ENCODE peak calls at places on chromosomes 12 and 14, in seven cellular contexts. W is pancreas; Q is lower lobe of right lung; T is cardiac muscle cell; X is colonic mucosa; C is CD8-positive, alpha-beta T cell; H is aorta. Y is an unnamed sample. For H3K27me3 and H3K4me1, the result is how much of the 10 kb centered on the place peaks cover.

GRCh38 chr12:31016057-31016456 is 57.6 kb upstream of the DDX11 start:
- DNase-seq in W (no peak), Q (no peak), T (no peak), X (no peak), C (no peak), H (no peak), Y (no peak)

GRCh38 chr12:115199831-115200230 is 515.9 kb upstream of the TBX3 start:
- DNase-seq in W (no peak), Q (no peak), T (peak), X (no peak), C (no peak), H (no peak), Y (no peak)

GRCh38 chr12:26822051-26822450 is 10.9 kb downstream of the ITPR2 start:
- DNase-seq in W (no peak), Q (no peak), T (no peak), X (no peak), C (no peak), H (no peak), Y (no peak)

GRCh38 chr14:56686416-56686815 is 106.8 kb downstream of the TMEM260 start:
- DNase-seq in W (peak), Q (no peak), T (no peak), X (no peak), C (no peak), H (no peak), Y (no peak)

GRCh38 chr14:55438066-55438683 is 2.2 kb downstream of the TBPL2 start:
- DNase-seq in W (no peak), Q (no peak), T (peak), X (peak), C (no peak), H (no peak), Y (peak)

GRCh38 chr12:912466-913235 is 36.8 kb downstream of the RAD52 start:
- DNase-seq in W (no peak), Q (no peak), T (no peak), X (no peak), C (no peak), H (no peak), Y (no peak)

GRCh38 chr14:30020687-30021086 is 93.0 kb upstream of the PRKD1 start:
- DNase-seq in W (no peak), Q (no peak), T (no peak), X (no peak), C (no peak), H (no peak), Y (no peak)

GRCh38 chr12:124758266-124759200 is 105.1 kb downstream of the SCARB1 start:
- DNase-seq in W (no peak), Q (no peak), T (no peak), X (no peak), C (no peak), H (no peak), Y (no peak)

DNA sequence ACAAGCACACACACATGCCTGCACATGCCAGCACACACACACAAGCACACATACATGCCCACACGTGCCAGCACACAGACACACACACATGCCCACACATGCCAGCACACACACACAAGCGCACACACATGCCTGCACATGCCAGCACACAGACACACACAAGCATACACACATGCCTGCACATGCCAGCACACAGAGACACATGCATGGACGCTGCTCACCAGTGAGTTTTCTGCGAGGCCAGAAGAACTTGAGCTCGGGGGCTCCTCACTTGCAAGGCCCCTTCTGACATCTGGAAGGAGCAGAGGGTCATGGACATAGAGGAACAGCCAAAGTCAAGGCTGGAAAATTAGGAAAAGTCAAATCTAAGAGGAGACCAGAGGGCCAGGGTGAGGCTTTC is 61.2 kb upstream of the BCL11B start:
- DNase-seq in W (no peak), Q (no peak), T (no peak), X (no peak), C (no peak), H (peak), Y (no peak)
- H3K27me3 ChIP-seq in W (under half), Q (under half), T (under half), X (under half), C (under half), H (under half), Y (under half)

GRCh38 chr12:55729592-55730446 is 1.0 kb upstream of the CD63 start:
- DNase-seq in W (peak), Q (peak), T (peak), X (peak), C (no peak), H (peak), Y (peak)

GRCh38 chr12:55728185-55728931 is 451 bp downstream of the CD63 start:
- DNase-seq in W (peak), Q (peak), T (peak), X (peak), C (no peak), H (peak), Y (peak)

GRCh38 chr12:55730447-55730820 is 1.6 kb upstream of the CD63 start:
- DNase-seq in W (no peak), Q (no peak), T (no peak), X (no peak), C (no peak), H (no peak), Y (peak)

GRCh38 chr12:55727643-55728184 is 1.1 kb downstream of the CD63 start:
- DNase-seq in W (peak), Q (peak), T (peak), X (peak), C (no peak), H (peak), Y (peak)

GRCh38 chr12:55728932-55729591 is at the start of gene CD63:
- DNase-seq in W (peak), Q (peak), T (peak), X (peak), C (no peak), H (peak), Y (peak)
- H3K4me1 ChIP-seq in W (under half), Q (under half), T (under half), X (under half), C (under half), H (under half), Y (half or more)

GRCh38 chr12:21523148-21523547 is 2.9 kb upstream of the SPX start:
- DNase-seq in W (no peak), Q (no peak), T (no peak), X (no peak), C (no peak), H (no peak), Y (no peak)
- H3K27me3 ChIP-seq in W (under half), Q (under half), T (under half), X (under half), C (under half), H (under half), Y (under half)

GRCh38 chr12:14997998-14998397 is 25.2 kb downstream of the PDE6H start:
- DNase-seq in W (no peak), Q (no peak), T (no peak), X (no peak), C (no peak), H (no peak), Y (no peak)
- H3K4me1 ChIP-seq in W (under half), Q (under half), T (under half), X (under half), C (under half), H (under half), Y (under half)

DNA sequence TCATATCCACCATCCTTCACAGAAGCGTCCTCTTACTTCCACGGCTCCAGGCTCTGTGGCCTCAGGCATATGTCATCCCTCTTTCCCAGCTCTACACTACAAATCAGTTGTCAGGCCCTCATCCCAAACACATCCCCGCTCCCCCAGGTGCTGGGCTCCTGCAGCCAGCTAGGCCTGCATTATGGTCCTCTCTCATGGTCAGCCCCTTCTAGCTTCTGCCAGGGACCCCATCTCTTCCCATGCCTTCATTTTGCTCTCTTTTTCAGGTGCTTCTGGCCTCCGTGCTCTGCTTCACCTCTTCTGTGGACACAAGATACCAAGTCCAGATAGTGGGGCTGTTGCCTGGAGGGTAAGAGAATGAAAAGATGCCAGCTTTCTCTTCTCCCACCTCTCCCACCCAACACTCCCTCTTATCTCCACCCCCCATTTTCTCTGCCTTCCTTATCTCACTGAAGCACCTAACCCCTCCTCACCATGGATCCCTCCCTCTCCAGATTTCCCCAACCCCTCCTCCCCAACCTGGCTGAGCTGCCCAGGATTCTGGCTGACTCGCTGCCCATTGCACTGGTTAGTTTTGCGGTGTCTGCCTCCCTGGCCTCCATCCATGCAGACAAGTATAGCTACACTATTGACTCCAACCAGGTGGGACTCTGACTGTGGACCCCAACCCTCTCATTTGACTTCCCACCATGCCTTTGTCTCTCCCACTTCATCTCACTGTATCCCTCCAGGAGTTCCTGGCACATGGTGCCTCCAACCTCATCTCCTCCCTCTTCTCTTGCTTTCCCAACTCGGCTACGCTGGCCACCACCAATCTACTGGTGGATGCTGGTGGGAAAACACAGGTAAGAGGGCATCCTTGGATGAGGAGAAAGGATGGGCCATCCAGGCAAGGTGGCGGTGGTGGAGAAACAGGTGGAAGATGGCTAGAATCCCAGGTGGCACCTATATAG is 10.4 kb downstream of the B4GALNT1 start:
- DNase-seq in W (no peak), Q (no peak), T (no peak), X (no peak), C (no peak), H (no peak), Y (no peak)
- H3K27me3 ChIP-seq in W (under half), Q (half or more), T (half or more), X (half or more), C (half or more), H (under half), Y (under half)

GRCh38 chr14:76274324-76274723 is 101.6 kb upstream of the ESRRB start:
- DNase-seq in W (no peak), Q (no peak), T (no peak), X (no peak), C (no peak), H (no peak), Y (no peak)

GRCh38 chr14:76282581-76282980 is 93.4 kb upstream of the ESRRB start:
- DNase-seq in W (no peak), Q (no peak), T (no peak), X (no peak), C (no peak), H (no peak), Y (no peak)

GRCh38 chr14:76277586-76278130 is 98.3 kb upstream of the ESRRB start:
- DNase-seq in W (no peak), Q (no peak), T (no peak), X (no peak), C (no peak), H (no peak), Y (no peak)

DNA sequence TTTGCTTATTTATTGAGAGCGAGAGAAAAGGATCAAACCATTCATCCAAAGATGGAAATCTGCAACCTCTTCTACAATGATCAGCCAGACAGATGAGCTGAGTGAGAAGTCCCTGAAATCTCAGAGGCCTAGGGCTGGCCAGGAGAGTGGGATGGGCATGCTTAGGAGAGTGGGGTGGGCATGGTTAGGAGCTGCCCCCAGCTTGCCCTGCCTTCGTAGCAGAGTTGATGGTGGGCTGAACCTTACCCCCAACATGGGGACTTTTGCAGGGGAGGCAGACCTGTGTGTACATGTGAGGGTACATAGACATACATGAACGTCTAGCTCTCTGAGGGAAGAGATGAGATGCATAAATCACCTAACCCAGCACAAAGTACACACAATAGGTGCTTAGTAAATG is 95.7 kb upstream of the ESRRB start:
- DNase-seq in W (no peak), Q (no peak), T (no peak), X (no peak), C (no peak), H (no peak), Y (no peak)
- H3K4me1 ChIP-seq in W (under half), Q (under half), T (under half), X (under half), C (under half), H (under half), Y (under half)

GRCh38 chr12:8011331-8011730 is 21.2 kb upstream of the FOXJ2 start:
- DNase-seq in W (no peak), Q (no peak), T (peak), X (no peak), C (no peak), H (no peak), Y (no peak)
- H3K27me3 ChIP-seq in W (under half), Q (under half), T (under half), X (under half), C (under half), H (under half), Y (under half)

GRCh38 chr14:78754059-78754458 is 583.9 kb downstream of the NRXN3 start:
- DNase-seq in W (no peak), Q (no peak), T (no peak), X (no peak), C (no peak), H (no peak), Y (no peak)
- H3K4me1 ChIP-seq in W (under half), Q (under half), T (under half), X (under half), C (under half), H (under half), Y (under half)

GRCh38 chr12:130716918-130717306 is 813 bp upstream of the RIMBP2 start:
- DNase-seq in W (no peak), Q (no peak), T (no peak), X (no peak), C (no peak), H (no peak), Y (peak)

GRCh38 chr12:130717752-130718151 is 1.7 kb upstream of the RIMBP2 start:
- DNase-seq in W (no peak), Q (no peak), T (no peak), X (no peak), C (no peak), H (no peak), Y (no peak)

GRCh38 chr12:130715150-130715995 is 726 bp downstream of the RIMBP2 start:
- DNase-seq in W (no peak), Q (no peak), T (no peak), X (no peak), C (no peak), H (no peak), Y (no peak)

GRCh38 chr12:130714591-130715149 is 1.4 kb downstream of the RIMBP2 start:
- DNase-seq in W (no peak), Q (no peak), T (no peak), X (no peak), C (no peak), H (no peak), Y (no peak)

DNA sequence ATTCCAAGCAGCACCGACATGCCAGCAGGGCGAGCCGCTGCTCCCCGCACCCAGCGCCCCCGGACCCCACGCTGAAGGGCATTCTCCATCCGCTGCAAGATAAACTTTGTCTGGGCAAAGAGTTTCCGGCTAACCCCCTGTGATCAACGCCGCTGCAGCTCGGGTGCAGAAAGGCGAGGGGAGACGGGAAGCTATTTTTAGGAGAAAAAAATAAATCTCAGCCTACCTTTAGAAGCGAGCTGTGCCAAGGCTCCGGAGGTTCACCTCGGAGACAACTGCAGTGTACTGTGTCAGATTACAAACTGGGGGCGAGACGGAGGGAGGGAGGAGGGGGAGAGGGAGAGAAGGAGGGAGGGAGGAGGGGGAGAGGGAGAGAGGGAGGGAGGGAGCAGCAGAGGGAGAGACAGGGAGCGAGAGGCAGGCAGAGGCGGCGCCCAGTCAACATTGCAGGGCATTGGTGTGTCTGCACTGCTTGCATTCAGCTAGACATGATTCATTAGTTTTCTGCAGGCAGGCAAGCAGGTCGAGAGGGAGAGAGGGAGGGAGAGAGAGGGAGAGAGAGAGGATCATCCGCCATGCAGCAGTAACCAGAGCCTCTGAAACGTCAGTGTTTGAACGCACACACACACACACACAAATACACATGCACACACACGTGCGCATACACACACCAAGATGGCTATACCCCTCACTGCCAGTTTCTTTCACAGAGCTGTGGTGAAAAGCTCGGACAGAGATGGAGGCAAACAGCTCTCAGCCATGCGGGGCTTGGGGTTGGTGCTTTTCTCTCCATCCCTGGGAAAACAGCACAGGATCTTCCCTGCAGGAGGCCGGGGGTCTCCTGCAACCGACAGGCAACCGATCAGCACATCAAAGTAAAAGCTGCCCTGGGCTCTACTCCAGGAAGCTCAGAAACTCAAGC is at the start of gene RIMBP2:
- DNase-seq in W (no peak), Q (no peak), T (peak), X (no peak), C (no peak), H (no peak), Y (no peak)
- H3K27me3 ChIP-seq in W (under half), Q (half or more), T (under half), X (under half), C (under half), H (under half), Y (under half)